ENCODE peak calls at places on chromosomes 11 and 22, in ten cellular contexts. P is lower leg skin; X is HepG2; G is A549; Z is CD8-positive, alpha-beta T cell; N is coronary artery; H is left ventricle myocardium inferior; I is astrocyte; K is H1; T is fibroblast of mammary gland. R is an unnamed sample.

GRCh38 chr22:40036591-40037225 is 42.0 kb downstream of the FAM83F start:
- DNase-seq in H (peak), G (peak), N (peak), P (no peak), K (peak), I (peak), Z (peak), T (peak), X (peak), R (peak)

GRCh38 chr11:62223095-62223494 is 14.6 kb downstream of the SCGB2A1 start:
- DNase-seq in X (no peak), T (no peak), H (no peak), K (no peak), N (no peak), P (no peak), Z (no peak), I (peak), G (peak), R (no peak)

GRCh38 chr11:122847437-122847836 is 9.1 kb downstream of the CRTAM start:
- DNase-seq in P (no peak), X (no peak), K (no peak), I (no peak), H (no peak), Z (no peak), T (no peak), N (no peak), G (no peak), R (no peak)

GRCh38 chr22:49760630-49761571 is 66.8 kb downstream of the BRD1 start:
- DNase-seq in X (no peak), P (no peak), G (no peak), H (peak), N (peak), I (no peak), K (no peak), Z (no peak), T (no peak), R (no peak)

GRCh38 chr11:15113381-15113780 is 1.3 kb upstream of the INSC start:
- DNase-seq in K (no peak), P (no peak), N (no peak), H (no peak), I (no peak), T (no peak), X (no peak), G (no peak), Z (no peak), R (no peak)

GRCh38 chr22:35663371-35663770 is 15.1 kb downstream of the APOL6 start:
- DNase-seq in N (no peak), T (peak), G (no peak), I (no peak), K (no peak), Z (no peak), X (no peak), H (no peak), P (no peak), R (no peak)

GRCh38 chr22:38706101-38706884 is 549 bp downstream of the GTPBP1 start:
- DNase-seq in G (no peak), H (peak), T (peak), P (peak), Z (no peak), I (no peak), K (no peak), N (peak), X (no peak), R (peak)

GRCh38 chr11:66478823-66479740 is 1.2 kb upstream of the DPP3 start:
- DNase-seq in K (no peak), T (peak), P (no peak), Z (no peak), N (no peak), G (peak), H (peak), X (peak), I (peak), R (peak)

GRCh38 chr22:20578707-20579106 is 71.3 kb downstream of the MED15 start:
- DNase-seq in T (no peak), X (no peak), N (no peak), Z (no peak), H (no peak), K (no peak), P (no peak), I (no peak), G (no peak), R (no peak)

GRCh38 chr22:24521791-24522245 is 26.7 kb downstream of the UPB1 start:
- DNase-seq in K (peak), I (peak), P (no peak), T (peak), H (no peak), Z (no peak), G (peak), X (peak), N (no peak), R (no peak)

DNA sequence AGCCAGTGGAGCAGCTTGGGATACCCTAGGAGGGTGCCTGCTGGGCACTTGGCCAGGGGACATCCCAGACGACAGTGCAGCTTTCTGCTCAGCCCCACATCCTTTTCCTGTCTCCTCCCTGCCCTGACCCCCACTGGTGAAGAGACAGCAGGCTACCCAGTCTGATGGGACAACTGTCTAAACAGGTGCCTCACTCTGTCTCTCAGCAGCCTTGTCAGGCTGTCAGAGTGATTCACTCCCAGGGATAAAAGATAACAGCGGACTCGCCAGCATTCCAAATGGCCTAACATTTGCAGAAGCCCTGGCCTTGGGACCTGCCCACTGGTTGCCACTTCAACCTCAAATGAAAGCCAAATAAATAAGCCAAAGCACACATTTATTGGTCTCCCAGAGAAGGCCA is 318.6 kb upstream of the PLET1 start:
- DNase-seq in H (no peak), T (no peak), I (no peak), K (no peak), G (no peak), N (no peak), X (no peak), Z (no peak), P (no peak), R (peak)
- TF ChIP-seq CTCF in H (no peak), T (no peak), I (no peak), K (no peak), G (no peak), N (no peak), X (no peak), Z (no peak), P (no peak), R (no peak)

DNA sequence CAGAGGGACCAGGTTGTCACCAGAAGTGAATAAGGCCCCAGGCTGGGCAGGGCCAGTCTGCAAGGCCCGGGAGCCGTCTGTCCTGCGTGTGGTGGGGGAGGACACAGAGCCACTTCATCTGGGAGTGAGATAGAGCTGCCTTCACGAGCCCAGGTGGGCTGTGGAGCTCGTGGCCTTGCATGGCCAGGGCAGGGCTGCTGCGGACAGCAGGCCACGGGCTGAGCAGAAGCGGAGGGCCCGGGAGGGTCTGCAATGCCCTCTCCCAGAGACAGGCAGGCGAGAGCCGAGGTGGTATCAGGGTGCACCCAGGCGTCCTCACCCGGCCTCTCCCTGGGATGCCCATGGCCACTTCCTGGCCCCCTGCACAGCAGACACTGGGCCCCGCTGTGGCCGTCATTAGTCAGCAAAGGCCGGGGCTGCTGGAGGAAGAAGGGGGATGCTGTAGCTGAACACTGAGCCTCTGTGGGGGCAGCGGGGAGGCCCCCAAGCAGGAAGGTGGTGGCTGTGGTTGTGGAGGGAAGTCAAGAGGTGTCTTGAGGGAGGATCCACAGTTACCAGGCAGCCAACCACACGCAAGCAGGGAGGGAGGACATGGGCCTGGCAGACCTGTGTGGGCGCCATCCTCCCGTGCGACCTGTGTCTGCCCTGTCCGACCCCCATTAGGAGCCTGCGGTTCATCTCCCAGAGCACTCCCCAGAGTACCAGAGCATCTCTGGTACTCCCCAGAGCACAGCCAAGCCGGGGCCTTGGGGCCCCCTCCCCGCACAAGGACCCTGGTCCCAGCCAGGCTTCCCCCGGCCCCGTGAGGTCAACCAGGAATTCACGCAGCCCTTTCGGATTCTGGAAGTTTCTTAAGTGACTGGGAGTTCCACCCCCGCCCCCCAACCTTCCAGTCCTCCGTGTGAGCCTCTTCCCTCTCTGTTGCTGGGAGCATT is 1109.5 kb downstream of the BRD1 start:
- DNase-seq in T (no peak), G (no peak), I (no peak), H (peak), X (no peak), K (no peak), N (no peak), P (no peak), Z (no peak), R (no peak)
- H3K4me3 ChIP-seq in T (no peak), G (no peak), I (no peak), H (no peak), X (no peak), K (no peak), N (no peak), P (no peak), Z (no peak), R (no peak)

GRCh38 chr11:116842909-116843308 is 5.5 kb upstream of the APOA1 start:
- DNase-seq in G (peak), I (no peak), T (no peak), X (no peak), K (no peak), H (no peak), P (no peak), N (peak), Z (no peak), R (no peak)
- TF ChIP-seq CTCF in G (no peak), I (no peak), T (no peak), X (no peak), K (no peak), H (no peak), P (no peak), N (no peak), Z (no peak), R (no peak)

DNA sequence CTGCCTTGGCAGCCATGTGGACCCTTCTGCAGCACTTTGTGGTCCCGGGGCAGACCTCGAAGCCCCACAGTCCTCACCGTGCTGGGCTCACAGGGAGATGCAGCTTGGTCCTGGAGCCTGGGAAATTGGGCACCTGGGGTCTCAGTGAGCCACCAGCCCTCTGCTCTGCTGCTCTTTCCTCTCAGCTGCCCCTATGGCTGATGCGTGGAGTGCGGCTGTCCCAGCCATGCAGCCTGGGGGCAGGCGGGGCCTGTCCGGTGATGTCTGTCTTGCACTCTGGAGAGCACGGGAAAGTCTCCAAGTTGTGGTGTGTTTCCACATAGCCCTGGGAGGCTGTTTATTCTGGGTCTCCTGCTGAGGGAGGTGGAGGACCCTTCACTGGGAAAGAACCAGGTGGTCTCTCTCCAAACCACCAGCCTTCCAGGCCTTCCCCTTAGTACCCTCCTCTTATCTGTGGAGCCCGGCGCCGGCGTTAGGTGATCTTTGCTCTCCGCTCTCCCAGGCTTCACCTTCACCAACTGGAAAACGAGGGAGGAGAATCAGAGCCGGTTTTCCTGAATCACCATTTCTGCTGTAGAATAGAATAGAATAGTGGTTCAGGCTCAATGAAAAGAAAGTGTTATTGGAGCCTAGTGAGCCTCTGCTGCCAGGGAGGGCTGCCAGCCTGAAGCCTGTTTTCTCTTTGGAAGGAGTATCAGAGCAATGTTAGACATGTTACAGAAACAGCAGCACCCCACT is 41.2 kb upstream of the GRAMD4 start:
- DNase-seq in Z (no peak), H (peak), K (no peak), P (no peak), I (no peak), X (peak), G (no peak), T (peak), N (no peak), R (peak)
- H3K4me3 ChIP-seq in Z (no peak), H (peak), K (no peak), P (no peak), I (no peak), X (peak), G (no peak), T (no peak), N (peak), R (peak)